ENCODE peak calls at places on chromosomes 11 and 22, in eight cellular contexts. One of them, this sample, is unnamed.

GRCh38 chr11:129313588-129314288 is 61.9 kb upstream of the BARX2 start:
- DNase-seq in ovary: no peak
- DNase-seq in H1: no peak
- DNase-seq in A549: no peak
- DNase-seq in K562: no peak
- DNase-seq in sigmoid colon: no peak
- DNase-seq in stomach: no peak
- DNase-seq in tibial nerve: no peak
- DNase-seq in this sample: no peak

GRCh38 chr22:40030026-40030756 is 35.4 kb downstream of the FAM83F start:
- DNase-seq in A549: no peak
- DNase-seq in tibial nerve: no peak
- DNase-seq in ovary: no peak
- DNase-seq in H1: no peak
- DNase-seq in sigmoid colon: no peak
- DNase-seq in K562: no peak
- DNase-seq in stomach: no peak
- DNase-seq in this sample: no peak

GRCh38 chr11:8744423-8744822 is 61.8 kb downstream of the RPL27A start:
- DNase-seq in stomach: no peak
- DNase-seq in ovary: no peak
- DNase-seq in H1: no peak
- DNase-seq in tibial nerve: no peak
- DNase-seq in A549: no peak
- DNase-seq in K562: no peak
- DNase-seq in sigmoid colon: no peak
- DNase-seq in this sample: no peak

GRCh38 chr11:3058753-3059664 is 1.8 kb upstream of the CARS1 start:
- DNase-seq in H1: no peak
- DNase-seq in K562: peak; percentile 92
- DNase-seq in sigmoid colon: no peak
- DNase-seq in tibial nerve: no peak
- DNase-seq in A549: no peak
- DNase-seq in ovary: no peak
- DNase-seq in stomach: no peak
- DNase-seq in this sample: no peak

GRCh38 chr11:78363018-78363619 is 54.5 kb downstream of the GAB2 start:
- DNase-seq in K562: no peak
- DNase-seq in A549: no peak
- DNase-seq in ovary: no peak
- DNase-seq in tibial nerve: no peak
- DNase-seq in stomach: no peak
- DNase-seq in H1: no peak
- DNase-seq in sigmoid colon: no peak
- DNase-seq in this sample: no peak

GRCh38 chr11:71244116-71244815 is 8.1 kb downstream of the SHANK2 start:
- DNase-seq in stomach: peak; percentile 18
- DNase-seq in A549: no peak
- DNase-seq in sigmoid colon: peak; percentile 44
- DNase-seq in ovary: no peak
- DNase-seq in H1: no peak
- DNase-seq in tibial nerve: no peak
- DNase-seq in K562: no peak
- DNase-seq in this sample: no peak

GRCh38 chr11:66289548-66290331 is 797 bp upstream of the YIF1A start:
- DNase-seq in stomach: peak; percentile 77
- DNase-seq in K562: peak; percentile 86
- DNase-seq in A549: peak; percentile 60
- DNase-seq in H1: no peak
- DNase-seq in tibial nerve: peak; percentile 43
- DNase-seq in sigmoid colon: no peak
- DNase-seq in ovary: no peak
- DNase-seq in this sample: peak; percentile 78

GRCh38 chr11:27926469-27926868 is 181.5 kb downstream of the KIF18A start:
- DNase-seq in H1: no peak
- DNase-seq in A549: no peak
- DNase-seq in sigmoid colon: no peak
- DNase-seq in ovary: no peak
- DNase-seq in stomach: no peak
- DNase-seq in K562: no peak
- DNase-seq in tibial nerve: no peak
- DNase-seq in this sample: no peak

GRCh38 chr22:35352214-35353111 is 28.4 kb upstream of the HMOX1 start:
- DNase-seq in K562: peak; percentile 39
- DNase-seq in tibial nerve: peak; percentile 35
- DNase-seq in H1: no peak
- DNase-seq in A549: peak; percentile 30
- DNase-seq in ovary: no peak
- DNase-seq in sigmoid colon: peak; percentile 88
- DNase-seq in stomach: peak; percentile 57
- DNase-seq in this sample: peak; percentile 80

GRCh38 chr11:120532511-120533196 is 21.1 kb downstream of the GRIK4 start:
- DNase-seq in H1: no peak
- DNase-seq in sigmoid colon: no peak
- DNase-seq in ovary: peak; percentile 68
- DNase-seq in K562: no peak
- DNase-seq in A549: no peak
- DNase-seq in stomach: no peak
- DNase-seq in tibial nerve: no peak
- DNase-seq in this sample: no peak

GRCh38 chr22:43487311-43488030 is 75.7 kb downstream of the MPPED1 start:
- DNase-seq in A549: no peak
- DNase-seq in sigmoid colon: no peak
- DNase-seq in H1: no peak
- DNase-seq in tibial nerve: no peak
- DNase-seq in stomach: no peak
- DNase-seq in K562: no peak
- DNase-seq in ovary: no peak
- DNase-seq in this sample: no peak

GRCh38 chr11:128701086-128701485 is 7.2 kb downstream of the FLI1 start:
- DNase-seq in H1: no peak
- DNase-seq in K562: no peak
- DNase-seq in ovary: no peak
- DNase-seq in A549: no peak
- DNase-seq in tibial nerve: no peak
- DNase-seq in sigmoid colon: no peak
- DNase-seq in stomach: no peak
- DNase-seq in this sample: no peak

GRCh38 chr11:111917788-111918187 is 925 bp upstream of the C11orf52 start:
- DNase-seq in stomach: no peak
- DNase-seq in tibial nerve: no peak
- DNase-seq in ovary: no peak
- DNase-seq in H1: no peak
- DNase-seq in K562: no peak
- DNase-seq in A549: no peak
- DNase-seq in sigmoid colon: no peak
- DNase-seq in this sample: no peak

GRCh38 chr11:8018742-8019631 is 31.9 kb downstream of the EIF3F start:
- DNase-seq in stomach: peak; percentile 61
- DNase-seq in sigmoid colon: peak; percentile 93
- DNase-seq in K562: no peak
- DNase-seq in A549: peak; percentile 51
- DNase-seq in H1: no peak
- DNase-seq in ovary: peak; percentile 88
- DNase-seq in tibial nerve: peak; percentile 62
- DNase-seq in this sample: peak; percentile 60

GRCh38 chr22:28630185-28630580 is 49.5 kb downstream of the TTC28 start:
- DNase-seq in tibial nerve: no peak
- DNase-seq in ovary: no peak
- DNase-seq in stomach: no peak
- DNase-seq in K562: no peak
- DNase-seq in H1: no peak
- DNase-seq in sigmoid colon: no peak
- DNase-seq in A549: no peak
- DNase-seq in this sample: no peak
- H3K27ac ChIP-seq in tibial nerve: no peak overlapping the region
- H3K27ac ChIP-seq in ovary: no peak overlapping the region
- H3K27ac ChIP-seq in stomach: no peak overlapping the region
- H3K27ac ChIP-seq in K562: no peak overlapping the region
- H3K27ac ChIP-seq in H1: no peak overlapping the region
- H3K27ac ChIP-seq in sigmoid colon: no peak overlapping the region
- H3K27ac ChIP-seq in A549: peak overlapping the region; percentile 50
- H3K27ac ChIP-seq in this sample: no peak overlapping the region

DNA sequence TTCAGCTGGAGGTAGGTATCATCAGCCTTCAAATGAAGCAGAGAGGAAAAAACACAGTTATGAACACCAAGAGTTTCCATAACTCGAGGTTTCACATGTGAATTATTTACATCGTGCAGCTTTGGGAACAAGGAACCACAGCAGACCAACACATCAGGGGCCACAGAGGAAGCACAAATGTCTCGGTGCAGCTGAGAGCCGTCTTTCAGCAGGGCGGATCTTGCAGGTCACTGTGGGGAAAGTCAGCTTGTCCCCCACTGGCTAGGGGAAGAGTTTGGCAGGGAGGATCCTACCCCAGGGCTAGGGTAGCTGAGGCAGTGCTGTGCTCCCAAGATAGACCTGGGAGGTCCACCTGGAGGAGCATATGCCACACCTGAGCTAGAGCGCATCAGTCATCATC is 74.7 kb downstream of the C11orf58 start:
- DNase-seq in H1: no peak
- DNase-seq in A549: no peak
- DNase-seq in K562: no peak
- DNase-seq in tibial nerve: no peak
- DNase-seq in ovary: no peak
- DNase-seq in stomach: no peak
- DNase-seq in sigmoid colon: no peak
- DNase-seq in this sample: no peak
- TF ChIP-seq POLR2A in H1: no peak
- TF ChIP-seq POLR2A in A549: no peak
- TF ChIP-seq POLR2A in K562: no peak
- TF ChIP-seq POLR2A in tibial nerve: no peak
- TF ChIP-seq POLR2A in ovary: no peak
- TF ChIP-seq POLR2A in stomach: no peak
- TF ChIP-seq POLR2A in sigmoid colon: no peak
- TF ChIP-seq POLR2A in this sample: no peak

DNA sequence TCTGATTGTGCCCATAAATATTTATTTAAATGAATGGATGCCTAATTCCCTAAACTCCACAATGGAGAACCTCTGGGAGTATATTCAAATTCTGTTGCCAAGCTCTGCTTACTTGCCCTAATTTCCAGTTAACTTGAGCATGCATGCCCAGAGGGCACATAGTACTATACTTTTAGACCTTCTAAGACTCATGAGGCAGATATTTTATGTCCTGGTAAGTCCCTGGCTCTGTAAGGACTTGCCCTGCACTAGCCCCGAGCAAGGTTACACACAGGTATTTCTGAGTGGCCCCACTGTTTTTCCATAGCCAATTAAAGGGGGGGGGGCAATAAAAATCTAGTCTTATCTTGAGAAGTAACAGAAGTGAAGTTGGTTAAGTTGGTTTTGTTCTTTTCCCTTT is 21.1 kb upstream of the CAPRIN1 start:
- DNase-seq in A549: no peak
- DNase-seq in ovary: no peak
- DNase-seq in sigmoid colon: no peak
- DNase-seq in K562: no peak
- DNase-seq in tibial nerve: no peak
- DNase-seq in stomach: no peak
- DNase-seq in H1: no peak
- DNase-seq in this sample: no peak
- TF ChIP-seq EP300 in A549: no peak
- TF ChIP-seq EP300 in ovary: no peak
- TF ChIP-seq EP300 in sigmoid colon: no peak
- TF ChIP-seq EP300 in K562: no peak
- TF ChIP-seq EP300 in tibial nerve: no peak
- TF ChIP-seq EP300 in stomach: no peak
- TF ChIP-seq EP300 in H1: no peak
- TF ChIP-seq EP300 in this sample: no peak

DNA sequence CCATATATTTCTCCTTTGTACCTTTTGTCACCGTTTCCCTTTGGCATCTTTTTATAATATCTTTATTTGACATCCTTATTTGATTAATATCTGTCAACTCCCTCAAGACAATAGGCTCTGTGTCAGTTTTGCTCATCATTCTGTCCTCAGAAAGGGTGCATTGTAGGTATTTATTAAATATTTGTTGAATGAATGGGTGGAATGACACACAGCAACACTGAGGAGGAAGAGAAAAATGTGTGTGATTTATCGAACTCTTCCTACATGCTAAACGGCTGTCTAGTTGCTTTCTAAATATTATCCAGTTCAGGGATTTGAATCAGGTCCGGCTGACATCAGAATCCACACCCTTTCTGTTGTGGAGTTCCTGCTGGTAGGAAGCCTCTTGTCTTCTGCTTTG is 98.2 kb downstream of the NAV2 start:
- DNase-seq in sigmoid colon: no peak
- DNase-seq in A549: no peak
- DNase-seq in K562: no peak
- DNase-seq in tibial nerve: no peak
- DNase-seq in ovary: no peak
- DNase-seq in stomach: no peak
- DNase-seq in H1: no peak
- DNase-seq in this sample: no peak
- H3K27ac ChIP-seq in sigmoid colon: no peak overlapping the region
- H3K27ac ChIP-seq in A549: no peak overlapping the region
- H3K27ac ChIP-seq in K562: no peak overlapping the region
- H3K27ac ChIP-seq in tibial nerve: no peak overlapping the region
- H3K27ac ChIP-seq in ovary: no peak overlapping the region
- H3K27ac ChIP-seq in stomach: no peak overlapping the region
- H3K27ac ChIP-seq in H1: no peak overlapping the region
- H3K27ac ChIP-seq in this sample: no peak overlapping the region

DNA sequence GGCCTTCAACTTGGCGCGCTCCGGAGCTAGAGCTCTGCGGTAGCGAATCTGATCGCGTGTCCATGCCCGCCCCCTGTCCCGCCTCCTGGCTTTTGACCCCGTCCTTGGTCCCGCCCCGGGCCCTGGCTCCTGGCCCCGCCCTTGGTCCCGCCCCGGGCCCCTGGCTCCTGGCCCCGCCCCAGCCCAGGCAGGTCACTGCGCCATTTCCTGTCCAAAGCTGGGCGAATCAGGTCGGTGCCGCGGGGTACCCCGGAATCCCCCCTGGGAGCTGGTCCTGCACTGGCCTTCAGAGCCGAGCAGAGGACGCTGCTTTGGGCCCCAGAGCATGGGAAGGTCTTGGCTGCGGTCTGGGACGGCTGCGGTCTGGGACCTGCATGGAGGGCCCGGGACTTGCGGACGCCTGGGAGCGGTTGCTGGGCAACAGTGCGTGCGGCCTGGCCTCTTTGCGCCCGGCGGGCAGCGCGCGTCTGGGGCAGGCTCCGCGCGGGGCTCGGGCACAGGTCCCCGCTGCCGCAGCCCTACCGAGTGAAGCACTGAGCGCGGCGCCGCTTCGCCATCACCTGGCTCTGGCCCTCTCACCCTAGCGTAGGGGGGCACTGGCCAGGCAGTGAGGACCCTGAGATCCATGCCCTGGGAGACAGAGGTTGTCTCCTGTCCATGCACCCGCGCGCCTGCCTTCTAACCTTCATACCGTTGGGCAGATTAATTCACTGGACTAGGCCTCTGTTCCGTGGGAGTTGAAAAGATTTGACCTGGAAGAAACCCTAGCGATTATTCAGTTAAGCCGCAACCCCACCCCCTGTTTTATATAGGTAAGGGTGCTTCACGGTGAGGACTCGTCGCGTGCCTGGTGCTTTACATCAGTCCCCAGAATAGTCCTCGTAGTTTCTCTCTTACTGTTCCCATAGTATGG is at the start of gene TTC12:
- DNase-seq in K562: peak; percentile 94
- DNase-seq in H1: peak; percentile 73
- DNase-seq in tibial nerve: peak; percentile 89
- DNase-seq in A549: peak; percentile 49
- DNase-seq in sigmoid colon: peak; percentile 96
- DNase-seq in ovary: peak; percentile 94
- DNase-seq in stomach: peak; percentile 96
- DNase-seq in this sample: peak; percentile 97
- TF ChIP-seq POLR2A in K562: peak; percentile 72
- TF ChIP-seq POLR2A in H1: no peak
- TF ChIP-seq POLR2A in tibial nerve: no peak
- TF ChIP-seq POLR2A in A549: peak; percentile 67
- TF ChIP-seq POLR2A in sigmoid colon: peak; percentile 33
- TF ChIP-seq POLR2A in ovary: peak; percentile 60
- TF ChIP-seq POLR2A in stomach: no peak
- TF ChIP-seq POLR2A in this sample: peak; percentile 41

GRCh38 chr11:1824221-1825038 is 10.4 kb upstream of the SYT8 start:
- DNase-seq in stomach: no peak
- DNase-seq in A549: no peak
- DNase-seq in ovary: no peak
- DNase-seq in tibial nerve: no peak
- DNase-seq in K562: no peak
- DNase-seq in H1: no peak
- DNase-seq in sigmoid colon: no peak
- DNase-seq in this sample: no peak
- TF ChIP-seq EP300 in stomach: no peak
- TF ChIP-seq EP300 in A549: no peak
- TF ChIP-seq EP300 in ovary: no peak
- TF ChIP-seq EP300 in tibial nerve: no peak
- TF ChIP-seq EP300 in K562: no peak
- TF ChIP-seq EP300 in H1: no peak
- TF ChIP-seq EP300 in sigmoid colon: no peak
- TF ChIP-seq EP300 in this sample: no peak

This sample was measured in transverse colon.